ENCODE peak calls at places on chromosomes 13 and 19, in nine cellular contexts. X is A549, V is tibial artery, J is COLO829, I is suprapubic skin, B is T-helper 1 cell, N is SIG-M5, L is mammary epithelial cell, Q is ureter. G is an unnamed sample.

GRCh38 chr13:60448907-60449510 is 52.0 kb downstream of the TDRD3 start:
- DNase-seq in X (peak; percentile 23), V (no peak), J (peak; percentile 62), I (no peak), B (no peak), N (no peak), L (peak; percentile 27), Q (no peak), G (no peak)

GRCh38 chr19:29384676-29385075 is 141.1 kb upstream of the VSTM2B start:
- DNase-seq in X (no peak), V (no peak), J (no peak), I (peak; percentile 54), B (no peak), N (no peak), L (no peak), Q (no peak), G (no peak)

GRCh38 chr19:33310606-33311325 is 8.4 kb upstream of the CEBPA start:
- DNase-seq in X (no peak), V (no peak), J (no peak), I (no peak), B (no peak), N (no peak), L (no peak), Q (peak; percentile 61), G (no peak)

GRCh38 chr19:541699-542098 is 2.2 kb upstream of the GZMM start:
- DNase-seq in X (no peak), V (no peak), J (no peak), I (no peak), B (no peak), N (no peak), L (no peak), Q (no peak), G (no peak)

GRCh38 chr19:40771101-40771539 is 4.2 kb upstream of the MIA start:
- DNase-seq in X (no peak), V (no peak), J (no peak), I (no peak), B (no peak), N (no peak), L (no peak), Q (no peak), G (no peak)

GRCh38 chr13:109119886-109120285 is 490.5 kb downstream of the MYO16 start:
- DNase-seq in X (no peak), V (no peak), J (no peak), I (no peak), B (no peak), N (no peak), L (no peak), Q (no peak), G (no peak)

GRCh38 chr19:56538254-56538760 is 441 bp upstream of the ZFP28 start:
- DNase-seq in X (peak; percentile 89), V (peak; percentile 86), J (peak; percentile 89), I (peak; percentile 90), B (peak; percentile 82), N (no peak), L (peak; percentile 87), Q (peak; percentile 93), G (peak; percentile 89)

GRCh38 chr19:8515317-8515716 is 1.4 kb upstream of the ZNF414 start:
- DNase-seq in X (no peak), V (no peak), J (no peak), I (no peak), B (peak; percentile 37), N (no peak), L (no peak), Q (no peak), G (peak; percentile 32)

GRCh38 chr19:44706506-44707236 is 7.7 kb downstream of the CEACAM16 start:
- DNase-seq in X (no peak), V (no peak), J (no peak), I (no peak), B (no peak), N (no peak), L (no peak), Q (no peak), G (no peak)

GRCh38 chr19:55486971-55487883 is 1.0 kb upstream of the SSC5D start:
- DNase-seq in X (peak; percentile 66), V (peak; percentile 77), J (no peak), I (no peak), B (no peak), N (no peak), L (peak; percentile 67), Q (peak; percentile 73), G (peak; percentile 43)

GRCh38 chr13:98407575-98407974 is 169.3 kb downstream of the STK24 start:
- DNase-seq in X (no peak), V (no peak), J (no peak), I (no peak), B (no peak), N (no peak), L (no peak), Q (no peak), G (no peak)

GRCh38 chr13:102854675-102855074 is 8.8 kb downstream of the ERCC5 start:
- DNase-seq in X (no peak), V (no peak), J (no peak), I (no peak), B (no peak), N (no peak), L (no peak), Q (no peak), G (no peak)

GRCh38 chr19:35318679-35319448 is 10.1 kb upstream of the CD22 start:
- DNase-seq in X (peak; percentile 84), V (peak; percentile 62), J (peak; percentile 93), I (no peak), B (no peak), N (no peak), L (peak; percentile 97), Q (peak; percentile 61), G (no peak)

GRCh38 chr13:75217949-75218348 is 264.0 kb downstream of the TBC1D4 start:
- DNase-seq in X (no peak), V (no peak), J (no peak), I (no peak), B (no peak), N (no peak), L (peak; percentile 7), Q (no peak), G (no peak)

GRCh38 chr13:27997904-27998522 is 9.5 kb upstream of the URAD start:
- DNase-seq in X (peak; percentile 12), V (no peak), J (no peak), I (no peak), B (no peak), N (no peak), L (peak; percentile 36), Q (no peak), G (no peak)

G was measured in stimulated activated CD4-positive, alpha-beta T cell treated with anti-CD3 and anti-CD28 coated beads, Interleukin-4, amount 100 ng/mL, for 1 hour.